ENCODE peak calls at places on chromosomes 16 and 17, in nine cellular contexts. G, Q, S, J, C, L, P, F and U are unnamed samples.

GRCh38 chr16:88941051-88941932 is 35.7 kb downstream of the CBFA2T3 start:
- DNase-seq in G (no peak), Q (no peak), S (peak; percentile 11), J (no peak), C (no peak), L (no peak), P (peak; percentile 77), F (no peak), U (no peak)

GRCh38 chr17:64006361-64007088 is 8.4 kb downstream of the PRR29 start:
- DNase-seq in G (no peak), Q (peak; percentile 78), S (no peak), J (peak; percentile 48), C (no peak), L (peak; percentile 97), P (no peak), F (no peak), U (peak; percentile 73)

GRCh38 chr16:30148101-30148500 is 25.1 kb upstream of the MAPK3 start:
- DNase-seq in G (no peak), Q (no peak), S (no peak), J (no peak), C (no peak), L (no peak), P (no peak), F (no peak), U (no peak)

GRCh38 chr16:972316-973002 is 1.7 kb upstream of the LMF1 start:
- DNase-seq in G (no peak), Q (no peak), S (no peak), J (no peak), C (no peak), L (no peak), P (no peak), F (no peak), U (no peak)

GRCh38 chr17:28888832-28889231 is 8.7 kb downstream of the FLOT2 start:
- DNase-seq in G (no peak), Q (no peak), S (no peak), J (no peak), C (no peak), L (no peak), P (no peak), F (no peak), U (no peak)

GRCh38 chr16:55498101-55498500 is 10.8 kb upstream of the LPCAT2 start:
- DNase-seq in G (no peak), Q (no peak), S (no peak), J (peak; percentile 17), C (no peak), L (no peak), P (no peak), F (no peak), U (no peak)

GRCh38 chr17:43983515-43984411 is 20.7 kb upstream of the NAGS start:
- DNase-seq in G (peak; percentile 71), Q (no peak), S (peak; percentile 42), J (no peak), C (no peak), L (no peak), P (peak; percentile 54), F (no peak), U (no peak)

GRCh38 chr16:70433456-70434103 is 5.3 kb downstream of the ST3GAL2 start:
- DNase-seq in G (no peak), Q (peak; percentile 84), S (peak; percentile 80), J (peak; percentile 49), C (no peak), L (peak; percentile 89), P (no peak), F (no peak), U (peak; percentile 72)

GRCh38 chr16:51151951-51152663 is 1.0 kb upstream of the SALL1 start:
- DNase-seq in G (no peak), Q (no peak), S (peak; percentile 94), J (no peak), C (no peak), L (no peak), P (peak; percentile 95), F (no peak), U (no peak)

GRCh38 chr16:25092489-25092888 is 19.1 kb upstream of the LCMT1 start:
- DNase-seq in G (no peak), Q (no peak), S (no peak), J (no peak), C (no peak), L (no peak), P (no peak), F (no peak), U (no peak)

GRCh38 chr17:70297397-70297796 is 128.1 kb downstream of the KCNJ2 start:
- DNase-seq in G (no peak), Q (no peak), S (no peak), J (no peak), C (no peak), L (no peak), P (no peak), F (no peak), U (no peak)

GRCh38 chr16:86046026-86046713 is 147.2 kb downstream of the IRF8 start:
- DNase-seq in G (peak; percentile 41), Q (no peak), S (no peak), J (no peak), C (no peak), L (no peak), P (no peak), F (no peak), U (no peak)

GRCh38 chr17:63925615-63926014 is 6.5 kb downstream of the CD79B start:
- DNase-seq in G (peak; percentile 38), Q (no peak), S (no peak), J (no peak), C (no peak), L (no peak), P (no peak), F (no peak), U (no peak)

GRCh38 chr16:75620326-75621169 is 2.5 kb downstream of the ADAT1 start:
- DNase-seq in G (no peak), Q (no peak), S (no peak), J (no peak), C (no peak), L (no peak), P (no peak), F (peak; percentile 29), U (no peak)

GRCh38 chr17:74176546-74177001 is 26.9 kb upstream of the RPL38 start:
- DNase-seq in G (peak; percentile 76), Q (peak; percentile 85), S (peak; percentile 78), J (peak; percentile 49), C (no peak), L (peak; percentile 57), P (peak; percentile 82), F (peak; percentile 27), U (no peak)

GRCh38 chr17:47720754-47721533 is 12.1 kb upstream of the TBX21 start:
- DNase-seq in G (no peak), Q (no peak), S (peak; percentile 78), J (no peak), C (no peak), L (no peak), P (no peak), F (peak; percentile 82), U (no peak)

GRCh38 chr16:67666032-67666537 is 465 bp downstream of the ENKD1 start:
- DNase-seq in G (no peak), Q (peak; percentile 71), S (peak; percentile 68), J (no peak), C (no peak), L (peak; percentile 30), P (peak; percentile 51), F (no peak), U (no peak)

GRCh38 chr17:3980381-3980975 is 16.2 kb upstream of the ATP2A3 start:
- DNase-seq in G (peak; percentile 23), Q (no peak), S (no peak), J (no peak), C (no peak), L (peak; percentile 68), P (no peak), F (no peak), U (no peak)

GRCh38 chr17:74450925-74451403 is 15.5 kb upstream of the CD300A start:
- DNase-seq in G (no peak), Q (no peak), S (no peak), J (no peak), C (no peak), L (no peak), P (no peak), F (no peak), U (no peak)

GRCh38 chr16:66203476-66203875 is 163.0 kb upstream of the CDH5 start:
- DNase-seq in G (no peak), Q (no peak), S (no peak), J (no peak), C (no peak), L (no peak), P (no peak), F (no peak), U (no peak)

GRCh38 chr16:55021595-55022475 is 91.2 kb downstream of the IRX5 start:
- DNase-seq in G (no peak), Q (no peak), S (peak; percentile 46), J (no peak), C (no peak), L (no peak), P (no peak), F (no peak), U (no peak)

GRCh38 chr17:4949321-4950074 is 1.2 kb upstream of the PFN1 start:
- DNase-seq in G (peak; percentile 94), Q (peak; percentile 84), S (peak; percentile 80), J (peak; percentile 71), C (peak; percentile 46), L (peak; percentile 42), P (peak; percentile 60), F (peak; percentile 74), U (peak; percentile 37)

DNA sequence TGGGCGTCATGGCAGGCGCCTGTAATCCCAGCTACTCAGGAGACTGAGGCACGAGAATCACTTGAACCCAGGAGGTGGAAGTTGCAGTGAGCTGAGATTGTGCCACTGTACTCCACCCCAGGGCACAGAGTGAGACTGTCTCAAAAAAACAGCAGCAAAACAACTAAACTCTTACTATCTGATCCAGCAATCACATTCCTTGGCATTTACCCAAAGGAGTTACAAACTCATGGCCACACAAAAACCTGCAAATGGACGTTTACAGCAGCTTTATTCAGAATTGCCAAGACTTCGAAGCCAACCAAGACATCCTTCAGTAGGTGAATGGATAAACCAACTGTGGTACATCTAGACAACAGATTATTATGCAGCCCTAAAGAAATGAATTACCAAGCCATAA is 4.0 kb downstream of the SIAH1 start:
- DNase-seq in G (no peak), Q (no peak), S (peak; percentile 53), J (no peak), C (no peak), L (peak; percentile 29), P (no peak), F (no peak), U (no peak)
- H3K4me1 ChIP-seq in G (no peaks in the 10 kb centered on the region), Q (peaks cover 64% of the 10 kb centered on the region), S (peaks cover 21% of the 10 kb centered on the region), J (peaks cover 26% of the 10 kb centered on the region), C (peaks cover 85% of the 10 kb centered on the region), L (peaks cover 18% of the 10 kb centered on the region), P (peaks cover 22% of the 10 kb centered on the region), F (peaks cover 33% of the 10 kb centered on the region), U (peaks cover 10% of the 10 kb centered on the region)

GRCh38 chr17:19348081-19348650 is 14.4 kb downstream of the B9D1 start:
- DNase-seq in G (no peak), Q (peak; percentile 39), S (no peak), J (peak; percentile 10), C (no peak), L (no peak), P (no peak), F (no peak), U (no peak)
- H3K27ac ChIP-seq in G (no peak overlapping the region), Q (no peak overlapping the region), S (no peak overlapping the region), J (peak overlapping the region; percentile 97), C (peak overlapping the region; percentile 92), L (no peak overlapping the region), P (no peak overlapping the region), F (no peak overlapping the region), U (peak overlapping the region; percentile 95)

GRCh38 chr17:77443743-77444260 is 303.0 kb downstream of the SEC14L1 start:
- DNase-seq in G (no peak), Q (no peak), S (no peak), J (no peak), C (no peak), L (no peak), P (no peak), F (no peak), U (no peak)
- H3K4me3 ChIP-seq in G (no peak overlapping the region), Q (no peak overlapping the region), S (no peak overlapping the region), J (no peak overlapping the region), C (no peak overlapping the region), L (no peak overlapping the region), P (no peak overlapping the region), F (no peak overlapping the region), U (no peak overlapping the region)

GRCh38 chr16:72877374-72878028 is 170.4 kb downstream of the ZFHX3 start:
- DNase-seq in G (no peak), Q (peak; percentile 87), S (peak; percentile 69), J (no peak), C (no peak), L (peak; percentile 80), P (no peak), F (no peak), U (no peak)
- H3K4me1 ChIP-seq in G (no peaks in the 10 kb centered on the region), Q (peaks cover 38% of the 10 kb centered on the region), S (peaks cover 14% of the 10 kb centered on the region), J (peaks cover 50% of the 10 kb centered on the region), C (peaks cover 50% of the 10 kb centered on the region), L (peaks cover 31% of the 10 kb centered on the region), P (no peaks in the 10 kb centered on the region), F (no peaks in the 10 kb centered on the region), U (no peaks in the 10 kb centered on the region)